ENCODE peak calls at places on chromosomes 16 and 17, in six cellular contexts. F is spleen, G is tibial artery, P is Peyer's patch, J is fibroblast of mammary gland, V is mucosa of descending colon. Y is an unnamed sample.

GRCh38 chr16:9976641-9977040 is 205.6 kb downstream of the GRIN2A start:
- DNase-seq in P (no peak), G (no peak), V (no peak), F (no peak), J (no peak), Y (no peak)

GRCh38 chr16:66204761-66205160 is 161.7 kb upstream of the CDH5 start:
- DNase-seq in P (no peak), V (no peak), G (no peak), J (peak; percentile 80), F (no peak), Y (no peak)

GRCh38 chr17:79905832-79906231 is 66.6 kb upstream of the CBX4 start:
- DNase-seq in P (no peak), V (no peak), G (peak; percentile 53), J (no peak), F (no peak), Y (no peak)

GRCh38 chr16:85539629-85540291 is 73.4 kb upstream of the GSE1 start:
- DNase-seq in F (no peak), G (no peak), V (no peak), P (no peak), J (no peak), Y (no peak)

GRCh38 chr17:75822119-75822799 is 21.9 kb downstream of the UNC13D start:
- DNase-seq in V (peak; percentile 59), J (no peak), P (peak; percentile 72), G (no peak), F (no peak), Y (no peak)

GRCh38 chr16:11361751-11362742 is 16.8 kb downstream of the RMI2 start:
- DNase-seq in J (peak; percentile 69), F (peak; percentile 75), V (no peak), G (no peak), P (peak; percentile 70), Y (no peak)

GRCh38 chr17:51045616-51046526 is 74.8 kb downstream of the SPAG9 start:
- DNase-seq in G (no peak), V (no peak), F (no peak), J (peak; percentile 53), P (no peak), Y (no peak)

GRCh38 chr17:12850996-12851395 is 61.7 kb downstream of the ARHGAP44 start:
- DNase-seq in F (no peak), V (no peak), J (no peak), P (no peak), G (no peak), Y (no peak)

GRCh38 chr16:6835516-6835915 is 497.1 kb upstream of the RBFOX1 start:
- DNase-seq in J (no peak), F (no peak), V (no peak), P (no peak), G (no peak), Y (no peak)

GRCh38 chr17:61158372-61158771 is 241.3 kb upstream of the TBX2 start:
- DNase-seq in P (no peak), V (no peak), F (no peak), G (no peak), J (no peak), Y (no peak)

GRCh38 chr16:58109881-58110280 is 19.3 kb downstream of the CFAP20 start:
- DNase-seq in P (no peak), V (no peak), F (no peak), G (no peak), J (no peak), Y (no peak)

GRCh38 chr16:48001306-48001885 is 154.4 kb downstream of the ABCC12 start:
- DNase-seq in F (no peak), G (no peak), P (no peak), J (no peak), V (no peak), Y (no peak)

GRCh38 chr16:2037115-2037514 is 10.4 kb downstream of the NHERF2 start:
- DNase-seq in J (no peak), P (no peak), G (no peak), V (no peak), F (no peak), Y (no peak)

GRCh38 chr16:2033057-2033911 is 6.6 kb downstream of the NHERF2 start:
- DNase-seq in V (no peak), G (peak; percentile 91), J (peak; percentile 34), F (no peak), P (no peak), Y (no peak)

GRCh38 chr16:2036200-2036966 is 9.7 kb downstream of the NHERF2 start:
- DNase-seq in F (no peak), V (no peak), G (no peak), J (no peak), P (no peak), Y (no peak)

GRCh38 chr16:2035431-2036199 is 8.9 kb downstream of the NHERF2 start:
- DNase-seq in V (no peak), G (peak; percentile 90), F (no peak), J (peak; percentile 70), P (no peak), Y (no peak)

GRCh38 chr16:2034695-2035430 is 8.2 kb downstream of the NHERF2 start:
- DNase-seq in V (no peak), P (no peak), J (no peak), G (no peak), F (no peak), Y (no peak)
- H3K4me3 ChIP-seq in V (no peak overlapping the region), P (no peak overlapping the region), J (no peak overlapping the region), G (peak overlapping the region; percentile 59), F (no peak overlapping the region), Y (no peak overlapping the region)

DNA sequence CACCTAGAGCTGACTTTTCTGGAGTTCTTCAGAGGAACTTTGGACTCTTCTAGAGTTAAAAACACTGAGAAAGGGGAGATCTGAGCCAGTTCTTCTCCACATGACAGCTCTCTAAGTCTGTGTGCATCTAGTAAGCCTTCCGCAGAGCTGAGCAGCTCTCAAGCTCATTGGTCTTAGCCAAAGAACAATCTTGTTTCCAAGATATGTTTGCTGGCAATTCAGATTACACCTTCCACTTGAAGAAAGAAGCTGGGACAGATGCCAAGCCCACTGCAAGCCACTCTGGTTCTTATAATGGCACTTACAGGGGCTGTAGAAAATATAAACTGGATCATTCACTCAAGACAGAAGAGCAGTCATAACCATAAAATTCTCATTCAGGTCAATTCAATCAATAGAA is 134.1 kb upstream of the TOX3 start:
- DNase-seq in V (no peak), J (no peak), F (no peak), P (no peak), G (no peak), Y (no peak)
- H3K4me3 ChIP-seq in V (no peak overlapping the region), J (no peak overlapping the region), F (no peak overlapping the region), P (no peak overlapping the region), G (no peak overlapping the region), Y (no peak overlapping the region)

GRCh38 chr17:63918305-63918704 is 334 bp downstream of the GH1 start:
- DNase-seq in V (no peak), G (no peak), P (peak; percentile 41), F (no peak), J (no peak), Y (no peak)
- H3K4me3 ChIP-seq in V (no peak overlapping the region), G (no peak overlapping the region), P (no peak overlapping the region), F (no peak overlapping the region), J (no peak overlapping the region), Y (no peak overlapping the region)

DNA sequence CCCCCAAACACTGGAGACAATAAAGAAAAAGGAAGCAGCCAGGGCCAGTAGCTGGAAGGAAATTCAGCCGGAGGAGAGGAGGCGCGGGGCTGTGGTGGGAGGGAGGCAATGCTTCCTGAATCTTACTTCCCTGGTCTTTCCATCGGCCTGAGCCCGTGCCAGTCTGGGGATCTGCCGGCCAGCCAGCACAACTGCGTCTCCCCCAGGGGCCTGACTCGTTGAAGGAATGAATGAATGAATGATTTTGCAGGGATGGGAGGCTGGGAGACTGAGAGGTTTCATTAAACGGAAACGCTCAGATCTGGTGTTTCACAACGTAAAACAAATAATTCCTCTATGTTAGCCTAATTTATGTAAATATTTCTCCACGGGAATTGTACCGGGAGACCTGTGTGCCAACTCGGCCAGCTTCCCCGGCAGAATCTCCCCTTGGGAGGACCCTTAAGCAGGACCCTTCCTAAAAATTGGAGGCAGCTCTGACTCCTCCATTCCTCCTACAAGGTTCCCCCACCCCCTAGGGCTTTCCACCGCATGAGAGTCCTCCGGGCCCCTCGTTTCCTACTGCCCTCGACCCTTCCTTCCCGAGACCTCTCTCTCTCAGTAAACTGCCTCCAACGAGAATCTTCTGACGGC is 1.3 kb upstream of the BAIAP2 start:
- DNase-seq in P (no peak), F (peak; percentile 78), J (no peak), G (peak; percentile 72), V (no peak), Y (no peak)
- H3K4me3 ChIP-seq in P (peak overlapping the region; percentile 67), F (peak overlapping the region; percentile 65), J (peak overlapping the region; percentile 55), G (peak overlapping the region; percentile 62), V (no peak overlapping the region), Y (peak overlapping the region; percentile 90)

GRCh38 chr16:56652600-56652999 is 914 bp downstream of the MT1B start:
- DNase-seq in V (no peak), P (no peak), J (no peak), G (no peak), F (no peak), Y (no peak)

GRCh38 chr16:56658476-56658875 is 717 bp downstream of the MT1F start:
- DNase-seq in G (no peak), F (no peak), J (no peak), P (no peak), V (no peak), Y (no peak)

GRCh38 chr16:56653218-56653617 is 1.5 kb downstream of the MT1B start:
- DNase-seq in V (no peak), P (no peak), G (no peak), F (no peak), J (no peak), Y (no peak)

GRCh38 chr16:56662357-56663354 is 4.9 kb downstream of the MT1F start:
- DNase-seq in J (no peak), V (no peak), G (no peak), P (no peak), F (no peak), Y (no peak)

GRCh38 chr16:56657555-56658430 is at the start of gene MT1F:
- DNase-seq in F (peak; percentile 91), V (peak; percentile 96), P (peak; percentile 97), G (peak; percentile 85), J (peak; percentile 45), Y (peak; percentile 45)
- H3K4me3 ChIP-seq in F (peak within 1 kb of the TSS; percentile 72), V (peak within 1 kb of the TSS; percentile 36), P (peak within 1 kb of the TSS; percentile 68), G (peak within 1 kb of the TSS; percentile 59), J (peak within 1 kb of the TSS; percentile 30), Y (peak within 1 kb of the TSS; percentile 54)

GRCh38 chr16:17078950-17079631 is 391.7 kb downstream of the XYLT1 start:
- DNase-seq in F (no peak), V (no peak), G (no peak), J (no peak), P (no peak), Y (no peak)

GRCh38 chr16:17083628-17084027 is 387.1 kb downstream of the XYLT1 start:
- DNase-seq in G (no peak), F (no peak), V (no peak), J (no peak), P (no peak), Y (no peak)

GRCh38 chr16:17082126-17082882 is 388.5 kb downstream of the XYLT1 start:
- DNase-seq in F (no peak), G (no peak), P (no peak), J (no peak), V (no peak), Y (no peak)

GRCh38 chr16:17080105-17080504 is 390.7 kb downstream of the XYLT1 start:
- DNase-seq in P (no peak), V (no peak), G (no peak), F (no peak), J (no peak), Y (no peak)

DNA sequence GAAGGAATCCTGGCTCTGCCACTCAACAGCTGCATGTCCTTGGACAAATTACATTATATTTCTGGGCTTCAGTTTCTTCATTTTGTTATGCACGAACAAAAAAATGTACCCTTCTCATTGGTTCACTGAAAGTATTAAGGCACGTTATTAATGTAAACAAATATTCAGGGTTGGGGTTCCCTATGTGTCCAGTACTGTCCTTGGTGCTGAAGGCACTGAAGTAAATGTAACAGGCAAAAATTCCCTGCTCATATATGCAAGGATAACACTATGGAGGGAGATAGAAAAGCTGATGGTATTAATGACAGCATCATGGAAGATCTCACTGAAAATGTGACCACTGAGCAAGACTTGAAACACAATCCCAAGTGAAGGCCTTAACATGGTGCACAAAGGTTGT is 386.6 kb downstream of the XYLT1 start:
- DNase-seq in F (no peak), G (no peak), P (no peak), V (no peak), J (no peak), Y (no peak)
- H3K4me3 ChIP-seq in F (no peak overlapping the region), G (no peak overlapping the region), P (no peak overlapping the region), V (no peak overlapping the region), J (no peak overlapping the region), Y (no peak overlapping the region)